ENCODE peak calls at places on chromosomes 13 and 19, in nine cellular contexts. A, H, I, V, C, U, O, R and Z are unnamed samples.

GRCh38 chr19:56987184-56987583 is 132.6 kb upstream of the USP29 start:
- DNase-seq in O (no peak), H (no peak), I (no peak), R (no peak), U (no peak), V (no peak), A (no peak), C (no peak), Z (no peak)

GRCh38 chr13:43981091-43981490 is 101.4 kb downstream of the LACC1 start:
- DNase-seq in R (peak; percentile 77), O (no peak), A (no peak), I (no peak), C (no peak), V (no peak), U (no peak), H (no peak), Z (peak; percentile 75)

GRCh38 chr19:3606690-3607289 is at the start of gene TBXA2R:
- DNase-seq in C (peak; percentile 43), O (no peak), U (no peak), V (peak; percentile 62), I (peak; percentile 88), H (peak; percentile 83), A (peak; percentile 87), R (peak; percentile 77), Z (peak; percentile 76)

GRCh38 chr19:43739419-43739818 is 15.3 kb downstream of the SMG9 start:
- DNase-seq in U (no peak), I (no peak), C (no peak), H (no peak), R (no peak), V (no peak), O (no peak), A (peak; percentile 83), Z (no peak)

GRCh38 chr19:46296722-46297431 is at the start of gene HIF3A:
- DNase-seq in O (no peak), H (peak; percentile 86), I (peak; percentile 78), U (no peak), C (no peak), A (peak; percentile 81), R (peak; percentile 93), V (peak; percentile 60), Z (peak; percentile 96)

GRCh38 chr19:38898788-38899446 is 501 bp downstream of the SIRT2 start:
- DNase-seq in H (no peak), V (no peak), U (no peak), A (peak; percentile 52), I (no peak), C (peak; percentile 19), R (no peak), O (no peak), Z (no peak)

GRCh38 chr19:3365093-3365446 is 1.3 kb upstream of the NFIC start:
- DNase-seq in R (no peak), A (no peak), C (no peak), V (no peak), U (no peak), I (no peak), O (no peak), H (no peak), Z (no peak)

GRCh38 chr13:28179974-28180373 is 41.6 kb downstream of the PAN3 start:
- DNase-seq in O (no peak), H (no peak), U (no peak), I (no peak), C (peak; percentile 2), R (no peak), A (no peak), V (no peak), Z (no peak)

GRCh38 chr19:54648129-54648528 is 14.7 kb upstream of the LILRB4 start:
- DNase-seq in A (peak; percentile 38), C (no peak), V (no peak), U (no peak), H (no peak), R (no peak), I (no peak), O (no peak), Z (no peak)

GRCh38 chr19:54650108-54650666 is 12.6 kb upstream of the LILRB4 start:
- DNase-seq in V (no peak), A (no peak), O (no peak), U (no peak), R (no peak), H (no peak), I (no peak), C (no peak), Z (no peak)

GRCh38 chr19:54654447-54655321 is 8.1 kb upstream of the LILRB4 start:
- DNase-seq in A (peak; percentile 19), C (no peak), O (no peak), R (no peak), I (no peak), H (no peak), U (no peak), V (no peak), Z (no peak)

DNA sequence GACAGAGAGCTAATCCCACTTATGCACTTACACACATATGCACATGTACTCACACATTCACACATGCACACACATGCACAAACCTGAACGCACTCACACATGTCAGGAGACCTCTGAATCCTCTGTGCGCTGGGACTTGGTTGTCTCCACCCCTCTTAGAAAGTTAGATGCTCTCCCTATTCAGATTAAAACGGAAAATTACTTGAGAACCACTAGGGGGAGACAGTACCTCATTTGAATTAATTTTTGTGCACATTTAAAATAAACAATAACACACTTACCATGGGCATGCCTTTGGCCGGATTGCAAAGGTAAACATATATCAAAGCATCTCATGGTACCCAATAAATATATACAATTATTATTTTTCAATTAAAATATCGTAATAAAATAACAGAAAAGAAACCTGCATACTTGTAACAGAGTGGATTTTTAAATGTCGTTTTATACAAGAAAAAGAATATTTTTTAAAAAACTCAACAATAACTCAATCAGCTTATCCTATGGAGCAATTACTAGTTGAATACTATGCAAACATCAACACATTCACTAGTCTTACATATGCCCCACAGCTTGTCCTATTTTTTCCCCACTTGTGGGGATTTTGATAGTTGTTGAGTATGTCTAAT is 9.5 kb upstream of the LILRB4 start:
- DNase-seq in A (no peak), I (no peak), U (no peak), R (no peak), V (no peak), O (no peak), H (no peak), C (peak; percentile 7), Z (no peak)
- TF ChIP-seq CTCF in A (peak; percentile 56), I (peak; percentile 29), U (peak; percentile 5), R (peak; percentile 38), V (peak; percentile 53), O (peak; percentile 49), H (peak; percentile 30), C (peak; percentile 46), Z (peak; percentile 59)

GRCh38 chr19:896434-896833 is 3.1 kb downstream of the RNU6-9 start:
- DNase-seq in V (no peak), C (no peak), O (no peak), H (no peak), I (no peak), R (no peak), A (no peak), U (no peak), Z (no peak)

GRCh38 chr19:899363-900301 is 6.3 kb downstream of the RNU6-9 start:
- DNase-seq in C (no peak), O (no peak), U (no peak), R (no peak), A (no peak), H (no peak), I (no peak), V (no peak), Z (no peak)

GRCh38 chr19:896999-897398 is 3.7 kb downstream of the RNU6-9 start:
- DNase-seq in O (no peak), R (no peak), A (no peak), H (no peak), C (no peak), U (no peak), I (no peak), V (no peak), Z (no peak)

GRCh38 chr19:898663-899062 is 5.4 kb downstream of the RNU6-9 start:
- DNase-seq in O (no peak), C (no peak), H (no peak), R (peak; percentile 71), V (peak; percentile 55), I (no peak), U (no peak), A (peak; percentile 90), Z (no peak)

GRCh38 chr19:897442-898039 is 4.3 kb downstream of the RNU6-9 start:
- DNase-seq in A (no peak), C (no peak), H (no peak), U (no peak), V (no peak), O (no peak), R (peak; percentile 66), I (no peak), Z (peak; percentile 71)
- TF ChIP-seq CTCF in A (no peak), C (no peak), H (no peak), U (no peak), V (no peak), O (peak; percentile 25), R (peak; percentile 23), I (no peak), Z (peak; percentile 47)

GRCh38 chr13:110506396-110506795 is 55.1 kb downstream of the RAB20 start:
- DNase-seq in C (no peak), I (no peak), A (no peak), V (peak; percentile 37), U (no peak), O (no peak), R (no peak), H (peak; percentile 78), Z (no peak)

GRCh38 chr13:110505594-110505993 is 55.9 kb downstream of the RAB20 start:
- DNase-seq in A (no peak), U (no peak), R (no peak), H (peak; percentile 57), I (no peak), O (no peak), V (no peak), C (no peak), Z (no peak)

GRCh38 chr13:110509478-110509926 is 52.0 kb downstream of the RAB20 start:
- DNase-seq in O (no peak), U (no peak), C (peak; percentile 41), I (no peak), V (no peak), R (no peak), A (no peak), H (peak; percentile 9), Z (no peak)

GRCh38 chr13:110506859-110507566 is 54.5 kb downstream of the RAB20 start:
- DNase-seq in R (no peak), I (peak; percentile 60), V (peak; percentile 94), C (peak; percentile 10), H (peak; percentile 85), U (no peak), O (no peak), A (peak; percentile 91), Z (no peak)

DNA sequence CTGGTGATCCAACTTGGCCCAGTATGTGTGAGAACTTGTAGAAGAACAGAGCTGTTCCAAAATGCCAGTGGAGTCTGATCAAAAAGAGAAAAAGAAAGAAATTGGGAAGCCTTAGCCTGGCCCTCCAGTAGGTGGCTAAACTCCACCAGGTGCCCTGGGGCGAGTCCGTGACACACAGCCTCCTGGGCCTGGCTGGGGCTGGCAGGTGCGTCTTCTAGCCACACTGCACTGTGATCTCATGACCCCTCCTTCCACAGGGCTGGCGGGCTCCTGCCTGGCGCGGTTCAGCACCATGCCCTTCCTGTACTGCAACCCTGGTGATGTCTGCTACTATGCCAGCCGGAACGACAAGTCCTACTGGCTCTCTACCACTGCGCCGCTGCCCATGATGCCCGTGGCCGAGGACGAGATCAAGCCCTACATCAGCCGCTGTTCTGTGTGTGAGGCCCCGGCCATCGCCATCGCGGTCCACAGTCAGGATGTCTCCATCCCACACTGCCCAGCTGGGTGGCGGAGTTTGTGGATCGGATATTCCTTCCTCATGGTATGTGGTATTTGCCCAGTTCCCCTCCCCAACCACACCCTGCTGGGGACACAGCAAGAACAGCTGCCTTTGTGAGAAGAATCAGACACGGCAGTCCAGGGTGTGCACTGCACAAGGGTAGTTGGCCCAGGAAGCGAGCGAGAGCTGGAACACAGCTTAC is 53.7 kb downstream of the RAB20 start:
- DNase-seq in H (peak; percentile 92), V (peak; percentile 92), O (no peak), A (peak; percentile 88), U (no peak), R (no peak), I (no peak), C (no peak), Z (no peak)
- TF ChIP-seq CTCF in H (peak; percentile 24), V (peak; percentile 45), O (peak; percentile 36), A (no peak), U (no peak), R (no peak), I (no peak), C (no peak), Z (peak; percentile 34)

GRCh38 chr13:48116808-48117207 is 21.9 kb upstream of the MED4 start:
- DNase-seq in I (no peak), U (no peak), V (no peak), H (no peak), R (no peak), A (no peak), O (no peak), C (no peak), Z (no peak)
- TF ChIP-seq CTCF in I (no peak), U (no peak), V (no peak), H (no peak), R (no peak), A (no peak), O (no peak), C (no peak), Z (no peak)